ENCODE peak calls at places on chromosomes 5 and 9, in seven cellular contexts. One of them, this sample, is unnamed.
A peak's percentile ranks its signal among the peaks of the same experiment; 100 is the strongest.

GRCh38 chr5:4020386-4020785 is 424.8 kb downstream of the IRX1 start:
- DNase-seq in body of pancreas: no peak
- DNase-seq in tibial artery: no peak
- DNase-seq in mammary epithelial cell: peak; percentile 9
- DNase-seq in effector memory CD4-positive, alpha-beta T cell: no peak
- DNase-seq in naive thymus-derived CD4-positive, alpha-beta T cell: no peak
- DNase-seq in ascending aorta: no peak
- DNase-seq in this sample: no peak

GRCh38 chr9:116451500-116451899 is 235.6 kb upstream of the TRIM32 start:
- DNase-seq in body of pancreas: no peak
- DNase-seq in tibial artery: no peak
- DNase-seq in mammary epithelial cell: no peak
- DNase-seq in effector memory CD4-positive, alpha-beta T cell: no peak
- DNase-seq in naive thymus-derived CD4-positive, alpha-beta T cell: no peak
- DNase-seq in ascending aorta: no peak
- DNase-seq in this sample: no peak

GRCh38 chr5:6543346-6543730 is 89.5 kb downstream of the NSUN2 start:
- DNase-seq in body of pancreas: no peak
- DNase-seq in tibial artery: no peak
- DNase-seq in mammary epithelial cell: no peak
- DNase-seq in effector memory CD4-positive, alpha-beta T cell: no peak
- DNase-seq in naive thymus-derived CD4-positive, alpha-beta T cell: no peak
- DNase-seq in ascending aorta: no peak
- DNase-seq in this sample: no peak

GRCh38 chr5:14410942-14411258 is 170.7 kb upstream of the OTULINL start:
- DNase-seq in body of pancreas: no peak
- DNase-seq in tibial artery: no peak
- DNase-seq in mammary epithelial cell: no peak
- DNase-seq in effector memory CD4-positive, alpha-beta T cell: no peak
- DNase-seq in naive thymus-derived CD4-positive, alpha-beta T cell: no peak
- DNase-seq in ascending aorta: no peak
- DNase-seq in this sample: no peak

GRCh38 chr9:38313421-38313820 is 79.1 kb upstream of the ALDH1B1 start:
- DNase-seq in body of pancreas: no peak
- DNase-seq in tibial artery: no peak
- DNase-seq in mammary epithelial cell: no peak
- DNase-seq in effector memory CD4-positive, alpha-beta T cell: no peak
- DNase-seq in naive thymus-derived CD4-positive, alpha-beta T cell: no peak
- DNase-seq in ascending aorta: no peak
- DNase-seq in this sample: no peak

GRCh38 chr9:95128177-95128524 is 189.4 kb downstream of the FANCC start:
- DNase-seq in body of pancreas: no peak
- DNase-seq in tibial artery: no peak
- DNase-seq in mammary epithelial cell: no peak
- DNase-seq in effector memory CD4-positive, alpha-beta T cell: no peak
- DNase-seq in naive thymus-derived CD4-positive, alpha-beta T cell: no peak
- DNase-seq in ascending aorta: no peak
- DNase-seq in this sample: no peak

GRCh38 chr9:114284316-114285060 is 38.4 kb upstream of the ORM1 start:
- DNase-seq in body of pancreas: peak; percentile 1
- DNase-seq in tibial artery: no peak
- DNase-seq in mammary epithelial cell: no peak
- DNase-seq in effector memory CD4-positive, alpha-beta T cell: no peak
- DNase-seq in naive thymus-derived CD4-positive, alpha-beta T cell: no peak
- DNase-seq in ascending aorta: peak; percentile 5
- DNase-seq in this sample: no peak

GRCh38 chr5:78162253-78162862 is 132.1 kb downstream of the AP3B1 start:
- DNase-seq in body of pancreas: no peak
- DNase-seq in tibial artery: no peak
- DNase-seq in mammary epithelial cell: no peak
- DNase-seq in effector memory CD4-positive, alpha-beta T cell: no peak
- DNase-seq in naive thymus-derived CD4-positive, alpha-beta T cell: peak; percentile 20
- DNase-seq in ascending aorta: no peak
- DNase-seq in this sample: peak; percentile 12

GRCh38 chr9:7974335-7975005 is 174.9 kb upstream of the DMAC1 start:
- DNase-seq in body of pancreas: peak; percentile 5
- DNase-seq in tibial artery: no peak
- DNase-seq in mammary epithelial cell: no peak
- DNase-seq in effector memory CD4-positive, alpha-beta T cell: no peak
- DNase-seq in naive thymus-derived CD4-positive, alpha-beta T cell: peak; percentile 31
- DNase-seq in ascending aorta: no peak
- DNase-seq in this sample: no peak

GRCh38 chr5:150616024-150616470 is 24.4 kb upstream of the SYNPO start:
- DNase-seq in body of pancreas: peak; percentile 84
- DNase-seq in tibial artery: no peak
- DNase-seq in mammary epithelial cell: no peak
- DNase-seq in effector memory CD4-positive, alpha-beta T cell: no peak
- DNase-seq in naive thymus-derived CD4-positive, alpha-beta T cell: no peak
- DNase-seq in ascending aorta: no peak
- DNase-seq in this sample: no peak

GRCh38 chr5:152472096-152472495 is 67.0 kb upstream of the NMUR2 start:
- DNase-seq in body of pancreas: no peak
- DNase-seq in tibial artery: no peak
- DNase-seq in mammary epithelial cell: no peak
- DNase-seq in effector memory CD4-positive, alpha-beta T cell: no peak
- DNase-seq in naive thymus-derived CD4-positive, alpha-beta T cell: no peak
- DNase-seq in ascending aorta: no peak
- DNase-seq in this sample: no peak

GRCh38 chr5:160787247-160787646 is 64.8 kb downstream of the ATP10B start:
- DNase-seq in body of pancreas: peak; percentile 67
- DNase-seq in tibial artery: no peak
- DNase-seq in mammary epithelial cell: peak; percentile 40
- DNase-seq in effector memory CD4-positive, alpha-beta T cell: no peak
- DNase-seq in naive thymus-derived CD4-positive, alpha-beta T cell: no peak
- DNase-seq in ascending aorta: no peak
- DNase-seq in this sample: no peak

GRCh38 chr5:177370488-177371119 is 12.9 kb downstream of the RGS14 start:
- DNase-seq in body of pancreas: peak; percentile 95
- DNase-seq in tibial artery: peak; percentile 57
- DNase-seq in mammary epithelial cell: peak; percentile 77
- DNase-seq in effector memory CD4-positive, alpha-beta T cell: no peak
- DNase-seq in naive thymus-derived CD4-positive, alpha-beta T cell: peak; percentile 74
- DNase-seq in ascending aorta: no peak
- DNase-seq in this sample: no peak

GRCh38 chr5:159338143-159338542 is 7.9 kb upstream of the IL12B start:
- DNase-seq in body of pancreas: no peak
- DNase-seq in tibial artery: no peak
- DNase-seq in mammary epithelial cell: peak; percentile 12
- DNase-seq in effector memory CD4-positive, alpha-beta T cell: no peak
- DNase-seq in naive thymus-derived CD4-positive, alpha-beta T cell: no peak
- DNase-seq in ascending aorta: no peak
- DNase-seq in this sample: no peak
- H3K27ac ChIP-seq in body of pancreas: no peak overlapping the region
- H3K27ac ChIP-seq in tibial artery: no peak overlapping the region
- H3K27ac ChIP-seq in mammary epithelial cell: peak overlapping the region; percentile 70
- H3K27ac ChIP-seq in effector memory CD4-positive, alpha-beta T cell: peak overlapping the region; percentile 31
- H3K27ac ChIP-seq in naive thymus-derived CD4-positive, alpha-beta T cell: peak overlapping the region; percentile 20
- H3K27ac ChIP-seq in ascending aorta: no peak overlapping the region
- H3K27ac ChIP-seq in this sample: no peak overlapping the region

GRCh38 chr9:127224178-127224882 is 40.2 kb upstream of the GARNL3 start:
- DNase-seq in body of pancreas: peak; percentile 94
- DNase-seq in tibial artery: peak; percentile 93
- DNase-seq in mammary epithelial cell: peak; percentile 72
- DNase-seq in effector memory CD4-positive, alpha-beta T cell: peak; percentile 89
- DNase-seq in naive thymus-derived CD4-positive, alpha-beta T cell: peak; percentile 86
- DNase-seq in ascending aorta: peak; percentile 69
- DNase-seq in this sample: peak; percentile 39
- H3K27ac ChIP-seq in body of pancreas: peak overlapping the region; percentile 71
- H3K27ac ChIP-seq in tibial artery: peak overlapping the region; percentile 89
- H3K27ac ChIP-seq in mammary epithelial cell: no peak overlapping the region
- H3K27ac ChIP-seq in effector memory CD4-positive, alpha-beta T cell: no peak overlapping the region
- H3K27ac ChIP-seq in naive thymus-derived CD4-positive, alpha-beta T cell: no peak overlapping the region
- H3K27ac ChIP-seq in ascending aorta: peak overlapping the region; percentile 90
- H3K27ac ChIP-seq in this sample: peak overlapping the region; percentile 84

GRCh38 chr5:168843998-168844374 is 264.8 kb upstream of the PANK3 start:
- DNase-seq in body of pancreas: no peak
- DNase-seq in tibial artery: no peak
- DNase-seq in mammary epithelial cell: no peak
- DNase-seq in effector memory CD4-positive, alpha-beta T cell: no peak
- DNase-seq in naive thymus-derived CD4-positive, alpha-beta T cell: no peak
- DNase-seq in ascending aorta: no peak
- DNase-seq in this sample: no peak
- H3K27ac ChIP-seq in body of pancreas: no peak overlapping the region
- H3K27ac ChIP-seq in tibial artery: no peak overlapping the region
- H3K27ac ChIP-seq in mammary epithelial cell: no peak overlapping the region
- H3K27ac ChIP-seq in effector memory CD4-positive, alpha-beta T cell: no peak overlapping the region
- H3K27ac ChIP-seq in naive thymus-derived CD4-positive, alpha-beta T cell: no peak overlapping the region
- H3K27ac ChIP-seq in ascending aorta: no peak overlapping the region
- H3K27ac ChIP-seq in this sample: no peak overlapping the region

GRCh38 chr9:127554966-127555829 is 56.9 kb upstream of the STXBP1 start:
- DNase-seq in body of pancreas: no peak
- DNase-seq in tibial artery: no peak
- DNase-seq in mammary epithelial cell: no peak
- DNase-seq in effector memory CD4-positive, alpha-beta T cell: no peak
- DNase-seq in naive thymus-derived CD4-positive, alpha-beta T cell: no peak
- DNase-seq in ascending aorta: no peak
- DNase-seq in this sample: no peak
- H3K27ac ChIP-seq in body of pancreas: peak overlapping the region; percentile 63
- H3K27ac ChIP-seq in tibial artery: peak overlapping the region; percentile 67
- H3K27ac ChIP-seq in mammary epithelial cell: peak overlapping the region; percentile 67
- H3K27ac ChIP-seq in effector memory CD4-positive, alpha-beta T cell: peak overlapping the region; percentile 59
- H3K27ac ChIP-seq in naive thymus-derived CD4-positive, alpha-beta T cell: no peak overlapping the region
- H3K27ac ChIP-seq in ascending aorta: peak overlapping the region; percentile 79
- H3K27ac ChIP-seq in this sample: peak overlapping the region; percentile 50

GRCh38 chr9:34707130-34707529 is 2.8 kb downstream of the CCL21 start:
- DNase-seq in body of pancreas: no peak
- DNase-seq in tibial artery: no peak
- DNase-seq in mammary epithelial cell: no peak
- DNase-seq in effector memory CD4-positive, alpha-beta T cell: no peak
- DNase-seq in naive thymus-derived CD4-positive, alpha-beta T cell: no peak
- DNase-seq in ascending aorta: no peak
- DNase-seq in this sample: no peak

GRCh38 chr9:34701023-34701768 is 8.7 kb downstream of the CCL21 start:
- DNase-seq in body of pancreas: peak; percentile 78
- DNase-seq in tibial artery: peak; percentile 72
- DNase-seq in mammary epithelial cell: peak; percentile 54
- DNase-seq in effector memory CD4-positive, alpha-beta T cell: peak; percentile 46
- DNase-seq in naive thymus-derived CD4-positive, alpha-beta T cell: peak; percentile 77
- DNase-seq in ascending aorta: peak; percentile 19
- DNase-seq in this sample: no peak

GRCh38 chr9:34701769-34702736 is 7.9 kb downstream of the CCL21 start:
- DNase-seq in body of pancreas: peak; percentile 91
- DNase-seq in tibial artery: peak; percentile 86
- DNase-seq in mammary epithelial cell: peak; percentile 61
- DNase-seq in effector memory CD4-positive, alpha-beta T cell: peak; percentile 50
- DNase-seq in naive thymus-derived CD4-positive, alpha-beta T cell: peak; percentile 75
- DNase-seq in ascending aorta: peak; percentile 20
- DNase-seq in this sample: peak; percentile 51
- H3K27ac ChIP-seq in body of pancreas: peak overlapping the region; percentile 43
- H3K27ac ChIP-seq in tibial artery: peak overlapping the region; percentile 83
- H3K27ac ChIP-seq in mammary epithelial cell: no peak overlapping the region
- H3K27ac ChIP-seq in effector memory CD4-positive, alpha-beta T cell: no peak overlapping the region
- H3K27ac ChIP-seq in naive thymus-derived CD4-positive, alpha-beta T cell: no peak overlapping the region
- H3K27ac ChIP-seq in ascending aorta: peak overlapping the region; percentile 87
- H3K27ac ChIP-seq in this sample: no peak overlapping the region

GRCh38 chr9:78575791-78576190 is 278.9 kb downstream of the PSAT1 start:
- DNase-seq in body of pancreas: no peak
- DNase-seq in tibial artery: no peak
- DNase-seq in mammary epithelial cell: no peak
- DNase-seq in effector memory CD4-positive, alpha-beta T cell: no peak
- DNase-seq in naive thymus-derived CD4-positive, alpha-beta T cell: no peak
- DNase-seq in ascending aorta: no peak
- DNase-seq in this sample: no peak
- H3K27ac ChIP-seq in body of pancreas: no peak overlapping the region
- H3K27ac ChIP-seq in tibial artery: no peak overlapping the region
- H3K27ac ChIP-seq in mammary epithelial cell: no peak overlapping the region
- H3K27ac ChIP-seq in effector memory CD4-positive, alpha-beta T cell: no peak overlapping the region
- H3K27ac ChIP-seq in naive thymus-derived CD4-positive, alpha-beta T cell: no peak overlapping the region
- H3K27ac ChIP-seq in ascending aorta: no peak overlapping the region
- H3K27ac ChIP-seq in this sample: no peak overlapping the region